ENCODE peak calls at places on chromosome 14, in eight cellular contexts. Y is cardiac muscle cell; E is sigmoid colon; Q is left ventricle myocardium inferior; L is CD8-positive, alpha-beta T cell; S is thoracic aorta; Z is MM.1S; B is lower lobe of right lung. N is an unnamed sample. For H3K4me1, the result is how much of the 10 kb centered on the place peaks cover.

GRCh38 chr14:100616854-100617714 is 29.9 kb upstream of the BEGAIN start:
- DNase-seq in Y (peak), E (peak), Q (no peak), L (no peak), S (no peak), Z (no peak), B (no peak), N (no peak)

GRCh38 chr14:63204407-63205280 is at the start of gene RHOJ:
- DNase-seq in Y (peak), E (peak), Q (peak), L (no peak), S (no peak), Z (no peak), B (no peak), N (no peak)

GRCh38 chr14:95287176-95287754 is 32.4 kb downstream of the CLMN start:
- DNase-seq in Y (no peak), E (no peak), Q (no peak), L (no peak), S (no peak), Z (no peak), B (no peak), N (peak)

GRCh38 chr14:74510211-74510931 is 16.8 kb downstream of the ISCA2 start:
- DNase-seq in Y (no peak), E (peak), Q (no peak), L (no peak), S (no peak), Z (no peak), B (peak), N (no peak)

GRCh38 chr14:68510201-68510600 is 282.7 kb downstream of the ZFP36L1 start:
- DNase-seq in Y (peak), E (peak), Q (peak), L (no peak), S (peak), Z (no peak), B (no peak), N (no peak)

GRCh38 chr14:29056167-29056566 is 289.6 kb downstream of the FOXG1 start:
- DNase-seq in Y (no peak), E (no peak), Q (no peak), L (no peak), S (no peak), Z (peak), B (no peak), N (no peak)

GRCh38 chr14:68341765-68342212 is 451.1 kb downstream of the ZFP36L1 start:
- DNase-seq in Y (no peak), E (no peak), Q (no peak), L (no peak), S (no peak), Z (peak), B (no peak), N (no peak)

GRCh38 chr14:35112641-35113040 is 9.1 kb downstream of the PPP2R3C start:
- DNase-seq in Y (no peak), E (no peak), Q (no peak), L (no peak), S (no peak), Z (no peak), B (no peak), N (no peak)

GRCh38 chr14:53306267-53306721 is 153.2 kb upstream of the DDHD1 start:
- DNase-seq in Y (peak), E (peak), Q (peak), L (no peak), S (no peak), Z (peak), B (no peak), N (no peak)

GRCh38 chr14:61280526-61281185 is 482 bp downstream of the TMEM30B start:
- DNase-seq in Y (peak), E (no peak), Q (peak), L (peak), S (no peak), Z (no peak), B (peak), N (no peak)

GRCh38 chr14:72894623-72895378 is 900 bp upstream of the DPF3 start:
- DNase-seq in Y (no peak), E (no peak), Q (peak), L (no peak), S (no peak), Z (no peak), B (no peak), N (no peak)

GRCh38 chr14:103675957-103676356 is 39.3 kb downstream of the XRCC3 start:
- DNase-seq in Y (no peak), E (no peak), Q (no peak), L (no peak), S (no peak), Z (no peak), B (no peak), N (no peak)

GRCh38 chr14:78227466-78228077 is 57.4 kb downstream of the NRXN3 start:
- DNase-seq in Y (no peak), E (no peak), Q (no peak), L (no peak), S (no peak), Z (no peak), B (no peak), N (no peak)

GRCh38 chr14:54211562-54212308 is 185.1 kb upstream of the CDKN3 start:
- DNase-seq in Y (peak), E (no peak), Q (no peak), L (no peak), S (no peak), Z (no peak), B (no peak), N (no peak)

GRCh38 chr14:76968621-76969063 is 59.9 kb downstream of the IRF2BPL start:
- DNase-seq in Y (no peak), E (no peak), Q (no peak), L (no peak), S (no peak), Z (no peak), B (no peak), N (no peak)

GRCh38 chr14:29085546-29085945 is 319.0 kb downstream of the FOXG1 start:
- DNase-seq in Y (peak), E (no peak), Q (no peak), L (no peak), S (no peak), Z (no peak), B (no peak), N (no peak)

GRCh38 chr14:84361476-84361875 is 1168.5 kb upstream of the FLRT2 start:
- DNase-seq in Y (no peak), E (no peak), Q (no peak), L (no peak), S (no peak), Z (no peak), B (no peak), N (no peak)

GRCh38 chr14:45610303-45610702 is 357.3 kb upstream of the MIS18BP1 start:
- DNase-seq in Y (no peak), E (no peak), Q (no peak), L (no peak), S (no peak), Z (no peak), B (no peak), N (no peak)

GRCh38 chr14:33792387-33793368 is 158.2 kb downstream of the EGLN3 start:
- DNase-seq in Y (peak), E (peak), Q (peak), L (peak), S (peak), Z (peak), B (peak), N (no peak)

GRCh38 chr14:81990312-81990761 is 456.7 kb upstream of the SEL1L start:
- DNase-seq in Y (peak), E (no peak), Q (no peak), L (no peak), S (no peak), Z (peak), B (no peak), N (no peak)

GRCh38 chr14:100617715-100618693 is 30.8 kb upstream of the BEGAIN start:
- DNase-seq in Y (peak), E (peak), Q (peak), L (no peak), S (no peak), Z (no peak), B (no peak), N (no peak)

GRCh38 chr14:96564389-96564788 is 62.2 kb downstream of the PAPOLA start:
- DNase-seq in Y (peak), E (no peak), Q (no peak), L (no peak), S (no peak), Z (no peak), B (no peak), N (no peak)
- TF ChIP-seq CTCF in Y (peak), E (no peak), Q (no peak), L (no peak), S (no peak), Z (no peak), B (no peak), N (no peak)

GRCh38 chr14:51323492-51323891 is 83.4 kb downstream of the TMX1 start:
- DNase-seq in Y (no peak), E (no peak), Q (no peak), L (no peak), S (no peak), Z (no peak), B (no peak), N (no peak)

GRCh38 chr14:51319181-51319597 is 79.1 kb downstream of the TMX1 start:
- DNase-seq in Y (no peak), E (no peak), Q (no peak), L (no peak), S (no peak), Z (no peak), B (no peak), N (no peak)

GRCh38 chr14:51317373-51317772 is 77.3 kb downstream of the TMX1 start:
- DNase-seq in Y (no peak), E (no peak), Q (no peak), L (no peak), S (no peak), Z (no peak), B (no peak), N (no peak)

GRCh38 chr14:51321036-51321435 is 81.0 kb downstream of the TMX1 start:
- DNase-seq in Y (no peak), E (no peak), Q (no peak), L (no peak), S (no peak), Z (no peak), B (no peak), N (no peak)

GRCh38 chr14:51318777-51319176 is 78.7 kb downstream of the TMX1 start:
- DNase-seq in Y (no peak), E (no peak), Q (no peak), L (no peak), S (no peak), Z (no peak), B (no peak), N (no peak)
- H3K4me1 ChIP-seq in Y (under half), E (under half), Q (under half), L (under half), S (under half), Z (under half), B (under half), N (under half)

GRCh38 chr14:24273422-24273998 is 2.1 kb upstream of the RABGGTA start:
- DNase-seq in Y (no peak), E (no peak), Q (no peak), L (no peak), S (no peak), Z (no peak), B (no peak), N (no peak)
- TF ChIP-seq CTCF in Y (no peak), E (no peak), Q (no peak), L (no peak), S (no peak), Z (peak), B (peak), N (no peak)

DNA sequence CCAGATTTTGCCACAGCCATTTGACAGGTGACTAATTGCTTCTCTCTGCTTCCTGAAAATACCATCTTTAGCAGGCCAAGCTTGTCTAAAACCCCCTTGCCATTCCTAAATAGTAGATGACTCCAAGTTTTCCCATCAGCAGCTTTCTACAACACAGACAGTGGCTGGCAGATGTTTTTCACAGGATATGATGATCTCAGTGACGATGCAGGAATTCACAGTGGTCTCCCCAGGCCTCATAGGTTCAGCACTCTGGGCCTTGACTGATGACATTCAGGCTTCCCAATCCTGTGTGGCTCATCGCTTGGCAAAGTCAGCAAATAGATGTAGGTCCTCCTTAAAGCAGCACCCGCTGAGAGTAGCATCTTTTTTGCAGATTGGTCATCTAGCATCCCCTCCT is 215.9 kb upstream of the RGS6 start:
- DNase-seq in Y (peak), E (no peak), Q (no peak), L (no peak), S (no peak), Z (no peak), B (no peak), N (no peak)
- H3K4me1 ChIP-seq in Y (under half), E (under half), Q (under half), L (under half), S (under half), Z (under half), B (under half), N (under half)

GRCh38 chr14:93911975-93912374 is 15.2 kb upstream of the FAM181A start:
- DNase-seq in Y (no peak), E (no peak), Q (no peak), L (no peak), S (no peak), Z (no peak), B (no peak), N (no peak)
- TF ChIP-seq CTCF in Y (no peak), E (no peak), Q (no peak), L (no peak), S (no peak), Z (no peak), B (no peak), N (no peak)

DNA sequence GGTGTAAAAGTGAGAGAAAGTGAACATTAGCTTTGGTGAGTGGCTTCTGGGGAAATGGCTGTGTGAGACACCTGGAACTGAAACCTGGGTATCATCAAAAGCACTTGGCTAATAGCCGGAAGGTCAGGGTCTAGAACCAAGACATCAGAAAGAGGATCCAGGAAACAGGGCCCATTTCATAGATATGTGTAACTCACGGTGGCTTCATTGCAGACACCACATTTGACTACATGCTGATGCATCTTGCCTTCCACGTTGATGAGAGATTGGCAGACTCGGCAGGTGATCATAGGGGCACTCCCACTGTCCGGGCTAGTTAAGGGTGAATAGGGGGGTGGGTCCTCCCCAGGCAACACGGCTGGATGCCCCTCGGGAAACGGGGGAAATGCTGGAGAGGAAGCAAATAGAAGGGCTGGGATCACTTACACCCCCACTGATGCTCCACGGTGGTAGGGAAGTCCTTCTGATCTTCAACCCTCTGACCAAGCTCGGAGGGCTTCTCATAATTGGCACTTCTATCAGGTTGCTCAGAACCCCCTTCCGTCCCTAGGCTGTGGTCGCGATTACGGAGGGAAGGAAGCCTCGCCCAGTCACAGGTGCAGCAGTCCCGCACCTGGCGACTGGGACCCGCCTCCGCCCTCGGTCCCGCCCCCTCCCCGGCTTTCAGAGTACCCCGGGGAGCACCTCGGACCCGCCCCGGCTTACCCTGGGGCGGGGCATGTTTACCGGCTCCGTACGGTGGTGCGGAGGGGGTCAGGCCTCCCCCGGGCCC is 590 bp downstream of the PIP4P1 start:
- DNase-seq in Y (no peak), E (peak), Q (no peak), L (peak), S (no peak), Z (peak), B (peak), N (no peak)
- H3K4me1 ChIP-seq in Y (under half), E (under half), Q (half or more), L (under half), S (under half), Z (under half), B (under half), N (under half)

N was measured in vagina.